ENCODE peak calls at places on chromosomes 5 and 9, in ten cellular contexts. H, J, A, B, Q, Z, W, E, X and K are unnamed samples. For H3K27me3, the result is how much of the 10 kb centered on the place peaks cover.

GRCh38 chr9:91560301-91560700 is 136.7 kb upstream of the NFIL3 start:
- DNase-seq in B (no peak), J (no peak), X (no peak), Z (no peak), H (no peak), W (no peak), E (no peak), Q (no peak), A (no peak), K (no peak)

GRCh38 chr9:14466429-14466818 is 152.5 kb upstream of the NFIB start:
- DNase-seq in J (no peak), H (no peak), B (no peak), E (no peak), W (no peak), A (no peak), Q (no peak), X (no peak), Z (no peak), K (no peak)

GRCh38 chr5:76715734-76716455 is at the start of gene F2R:
- DNase-seq in J (peak), Z (peak), B (peak), E (peak), X (peak), W (no peak), Q (peak), H (no peak), A (no peak), K (peak)

GRCh38 chr5:103883143-103883542 is 320.6 kb upstream of the NUDT12 start:
- DNase-seq in W (no peak), J (no peak), H (no peak), Q (no peak), X (no peak), Z (no peak), A (no peak), B (no peak), E (no peak), K (no peak)

GRCh38 chr5:116651653-116652052 is 77.0 kb upstream of the SEMA6A start:
- DNase-seq in Z (no peak), A (no peak), J (no peak), Q (no peak), B (no peak), E (no peak), W (no peak), X (no peak), H (no peak), K (no peak)

GRCh38 chr5:138467711-138468132 is 2.4 kb downstream of the EGR1 start:
- DNase-seq in B (no peak), H (no peak), A (peak), Q (no peak), X (no peak), Z (no peak), J (no peak), E (no peak), W (no peak), K (no peak)

GRCh38 chr9:133701321-133701980 is 36.7 kb downstream of the SARDH start:
- DNase-seq in E (no peak), H (no peak), B (no peak), W (no peak), Z (peak), J (no peak), A (no peak), X (peak), Q (no peak), K (no peak)

GRCh38 chr5:151181818-151182217 is 24.2 kb upstream of the ANXA6 start:
- DNase-seq in W (no peak), B (no peak), A (no peak), X (no peak), E (no peak), H (no peak), Z (no peak), J (no peak), Q (no peak), K (no peak)

GRCh38 chr9:92723299-92723625 is 41.4 kb downstream of the BICD2 start:
- DNase-seq in A (no peak), Q (no peak), J (peak), Z (no peak), W (no peak), X (no peak), B (no peak), H (peak), E (no peak), K (no peak)

GRCh38 chr9:135982499-135983264 is 21.5 kb upstream of the UBAC1 start:
- DNase-seq in B (no peak), H (no peak), A (no peak), J (no peak), W (no peak), Z (no peak), Q (no peak), X (peak), E (no peak), K (no peak)

GRCh38 chr9:133700861-133701320 is 37.3 kb downstream of the SARDH start:
- DNase-seq in E (no peak), B (no peak), W (no peak), Q (no peak), H (no peak), J (no peak), X (no peak), A (no peak), Z (no peak), K (no peak)

GRCh38 chr9:113582698-113583200 is 119.2 kb downstream of the RGS3 start:
- DNase-seq in B (no peak), J (no peak), Q (no peak), H (no peak), A (no peak), Z (peak), X (no peak), W (no peak), E (no peak), K (no peak)

GRCh38 chr9:113583511-113584470 is 120.3 kb downstream of the RGS3 start:
- DNase-seq in J (no peak), Z (peak), Q (no peak), W (no peak), H (no peak), X (peak), E (no peak), B (no peak), A (no peak), K (no peak)

GRCh38 chr9:113580041-113580953 is 116.8 kb downstream of the RGS3 start:
- DNase-seq in Z (peak), H (peak), J (no peak), X (peak), E (no peak), B (peak), A (no peak), Q (peak), W (no peak), K (peak)

GRCh38 chr9:113580954-113581311 is 117.4 kb downstream of the RGS3 start:
- DNase-seq in H (no peak), B (no peak), J (no peak), W (no peak), A (no peak), E (no peak), X (no peak), Q (no peak), Z (no peak), K (no peak)

DNA sequence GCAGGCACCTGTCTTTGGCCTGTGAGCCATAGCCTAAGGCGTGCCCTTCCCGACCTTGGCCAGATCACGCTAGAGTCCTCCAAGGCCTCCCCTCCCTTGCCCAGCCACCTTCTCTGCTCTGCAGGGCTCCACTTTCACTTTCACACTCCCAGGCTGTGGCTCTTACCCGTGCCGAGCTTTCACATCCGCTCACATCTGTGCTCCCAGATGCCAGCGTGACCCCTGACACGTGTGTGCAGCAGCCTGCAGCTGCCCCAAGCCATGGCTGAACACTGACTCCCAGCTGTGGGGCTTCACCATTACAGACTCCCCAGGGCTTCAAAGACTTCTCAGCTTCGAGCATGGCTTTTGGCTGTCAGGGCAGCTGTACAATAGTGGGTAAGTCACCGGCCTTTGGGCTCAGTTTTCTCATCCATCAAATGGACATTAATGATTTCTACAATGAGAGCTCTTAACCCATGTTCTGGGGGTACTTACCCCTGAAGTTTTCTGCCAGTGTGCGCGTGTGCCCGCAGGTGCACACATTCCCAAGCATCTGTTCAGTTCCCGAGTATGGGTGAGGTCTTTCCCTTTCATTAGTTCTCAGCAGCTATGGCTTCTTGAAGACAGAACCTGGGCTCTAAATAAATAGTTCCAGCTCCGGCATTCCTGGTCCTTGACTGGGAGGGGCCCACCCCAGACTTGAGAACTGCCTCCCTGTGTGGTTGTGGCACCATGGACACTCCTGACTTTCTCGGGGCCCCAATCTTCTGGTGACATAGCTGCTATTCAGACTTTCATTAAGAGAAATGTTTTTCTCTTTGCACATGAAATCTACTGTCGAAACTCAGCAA is 118.6 kb downstream of the RGS3 start:
- DNase-seq in J (peak), X (peak), H (peak), A (no peak), E (no peak), Q (peak), B (peak), Z (peak), W (no peak), K (peak)
- TF ChIP-seq CTCF in J (peak), X (no peak), H (peak), A (peak), E (no peak), Q (no peak), B (peak), Z (peak), W (no peak), K (peak)

GRCh38 chr9:34249274-34249673 is 70.4 kb downstream of the UBAP1 start:
- DNase-seq in B (no peak), A (no peak), E (no peak), Q (no peak), X (no peak), J (no peak), H (no peak), Z (no peak), W (no peak), K (no peak)
- H3K27ac ChIP-seq in B (peak), A (no peak), E (no peak), Q (no peak), X (no peak), J (no peak), H (no peak), Z (no peak), W (no peak), K (no peak)

GRCh38 chr9:130942679-130943078 is 3.6 kb upstream of the FIBCD1 start:
- DNase-seq in X (no peak), H (no peak), Q (no peak), Z (no peak), J (no peak), W (no peak), E (no peak), B (no peak), A (no peak), K (no peak)

GRCh38 chr9:130943780-130944179 is 4.7 kb upstream of the FIBCD1 start:
- DNase-seq in J (no peak), Z (no peak), Q (no peak), E (no peak), W (no peak), B (no peak), H (no peak), A (no peak), X (peak), K (no peak)

GRCh38 chr9:130943226-130943625 is 4.2 kb upstream of the FIBCD1 start:
- DNase-seq in A (no peak), Z (no peak), W (no peak), H (no peak), E (no peak), X (peak), J (no peak), B (no peak), Q (no peak), K (no peak)

GRCh38 chr9:130940693-130941576 is 1.9 kb upstream of the FIBCD1 start:
- DNase-seq in W (peak), B (peak), Q (peak), A (no peak), E (peak), J (peak), Z (peak), X (peak), H (peak), K (peak)

GRCh38 chr9:130942084-130942483 is 3.0 kb upstream of the FIBCD1 start:
- DNase-seq in J (no peak), B (no peak), H (no peak), A (no peak), X (peak), Q (no peak), Z (no peak), W (no peak), E (no peak), K (no peak)
- H3K27me3 ChIP-seq in J (under half), B (under half), H (under half), A (under half), X (half or more), Q (under half), Z (under half), W (under half), E (half or more), K (under half)

DNA sequence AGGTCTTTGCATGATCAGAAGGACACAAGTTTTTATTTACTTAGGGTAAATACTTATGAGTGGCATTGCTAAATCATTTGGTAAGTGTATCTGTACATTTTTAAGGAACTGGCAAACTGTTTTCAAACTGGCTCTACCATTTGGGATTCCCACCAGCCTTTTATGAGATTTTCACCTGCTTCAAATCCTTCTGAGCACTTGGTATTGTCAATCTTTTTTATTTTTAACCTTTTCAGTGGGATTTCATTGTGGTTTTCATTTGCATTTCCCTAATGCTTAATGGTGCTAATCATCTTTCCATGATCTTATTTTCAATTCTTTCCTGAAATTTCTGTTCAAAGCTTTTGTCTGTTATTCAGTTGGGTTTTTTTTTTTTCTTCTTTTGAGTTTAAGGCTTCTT is 475.6 kb downstream of the MAN2A1 start:
- DNase-seq in J (no peak), Q (no peak), E (no peak), B (no peak), X (no peak), A (no peak), H (no peak), W (no peak), Z (no peak), K (no peak)
- TF ChIP-seq CTCF in J (no peak), Q (no peak), E (no peak), B (no peak), X (no peak), A (no peak), H (no peak), W (no peak), Z (no peak), K (no peak)

GRCh38 chr9:38385896-38386295 is 6.6 kb upstream of the ALDH1B1 start:
- DNase-seq in H (no peak), Z (no peak), X (no peak), A (no peak), Q (no peak), J (no peak), W (no peak), B (no peak), E (no peak), K (no peak)
- H3K27ac ChIP-seq in H (no peak), Z (no peak), X (no peak), A (no peak), Q (no peak), J (no peak), W (no peak), B (peak), E (no peak), K (peak)

GRCh38 chr9:137231313-137232039 is 775 bp downstream of the SLC34A3 start:
- DNase-seq in Z (no peak), H (no peak), X (no peak), A (no peak), J (no peak), B (no peak), Q (no peak), W (no peak), E (no peak), K (no peak)

GRCh38 chr9:137229903-137230719 is 590 bp upstream of the SLC34A3 start:
- DNase-seq in Q (peak), B (no peak), X (no peak), Z (no peak), A (no peak), E (no peak), H (no peak), W (no peak), J (no peak), K (no peak)

GRCh38 chr9:137228968-137229896 is 1.5 kb upstream of the SLC34A3 start:
- DNase-seq in Z (no peak), Q (no peak), J (no peak), X (no peak), W (no peak), A (no peak), E (no peak), H (no peak), B (no peak), K (no peak)

GRCh38 chr9:137232101-137232500 is 1.4 kb downstream of the SLC34A3 start:
- DNase-seq in J (no peak), Q (no peak), B (no peak), X (no peak), Z (no peak), H (no peak), W (no peak), E (no peak), A (no peak), K (no peak)

DNA sequence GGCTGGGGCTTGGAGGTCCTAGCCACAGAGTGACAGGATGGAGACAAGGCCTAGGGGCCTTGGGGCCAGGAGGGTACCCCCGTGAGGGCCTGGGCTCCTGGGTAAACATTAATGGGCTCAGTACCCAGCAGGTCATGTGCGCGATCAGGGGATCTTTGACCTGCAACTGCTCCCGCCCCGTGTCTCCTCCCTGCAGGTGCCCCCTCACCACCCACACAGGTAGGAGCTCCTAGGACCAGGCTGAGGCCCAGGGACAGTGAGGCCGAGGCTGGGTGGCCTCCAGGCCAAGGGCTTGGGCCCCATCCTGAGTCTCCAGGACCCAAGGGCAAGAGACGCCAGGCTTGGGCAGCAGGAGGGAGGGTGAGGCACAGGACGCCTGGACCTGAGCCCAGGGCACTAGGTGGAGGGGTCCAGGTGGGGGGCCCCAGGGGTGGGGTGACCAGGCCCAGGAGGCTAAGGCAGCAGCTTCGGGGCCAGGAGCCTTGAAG is at the start of gene SLC34A3:
- DNase-seq in J (no peak), H (no peak), Q (no peak), A (no peak), Z (no peak), W (no peak), B (no peak), X (no peak), E (no peak), K (no peak)
- H3K27me3 ChIP-seq in J (under half), H (under half), Q (under half), A (under half), Z (under half), W (under half), B (under half), X (half or more), E (under half), K (half or more)

GRCh38 chr5:923473-923873 is 30.8 kb downstream of the TRIP13 start:
- DNase-seq in W (peak), Z (peak), E (peak), X (peak), H (peak), A (peak), Q (peak), J (peak), B (peak), K (peak)

GRCh38 chr5:929596-929995 is 36.9 kb downstream of the TRIP13 start:
- DNase-seq in E (no peak), Z (no peak), Q (no peak), B (no peak), H (no peak), A (no peak), W (no peak), X (no peak), J (no peak), K (no peak)

GRCh38 chr5:927172-928015 is 34.7 kb downstream of the TRIP13 start:
- DNase-seq in H (no peak), Q (no peak), E (no peak), X (no peak), J (no peak), Z (no peak), W (no peak), B (no peak), A (no peak), K (no peak)

GRCh38 chr5:922745-923472 is 30.2 kb downstream of the TRIP13 start:
- DNase-seq in J (no peak), X (no peak), Q (no peak), E (no peak), A (no peak), H (no peak), Z (no peak), W (no peak), B (no peak), K (peak)

DNA sequence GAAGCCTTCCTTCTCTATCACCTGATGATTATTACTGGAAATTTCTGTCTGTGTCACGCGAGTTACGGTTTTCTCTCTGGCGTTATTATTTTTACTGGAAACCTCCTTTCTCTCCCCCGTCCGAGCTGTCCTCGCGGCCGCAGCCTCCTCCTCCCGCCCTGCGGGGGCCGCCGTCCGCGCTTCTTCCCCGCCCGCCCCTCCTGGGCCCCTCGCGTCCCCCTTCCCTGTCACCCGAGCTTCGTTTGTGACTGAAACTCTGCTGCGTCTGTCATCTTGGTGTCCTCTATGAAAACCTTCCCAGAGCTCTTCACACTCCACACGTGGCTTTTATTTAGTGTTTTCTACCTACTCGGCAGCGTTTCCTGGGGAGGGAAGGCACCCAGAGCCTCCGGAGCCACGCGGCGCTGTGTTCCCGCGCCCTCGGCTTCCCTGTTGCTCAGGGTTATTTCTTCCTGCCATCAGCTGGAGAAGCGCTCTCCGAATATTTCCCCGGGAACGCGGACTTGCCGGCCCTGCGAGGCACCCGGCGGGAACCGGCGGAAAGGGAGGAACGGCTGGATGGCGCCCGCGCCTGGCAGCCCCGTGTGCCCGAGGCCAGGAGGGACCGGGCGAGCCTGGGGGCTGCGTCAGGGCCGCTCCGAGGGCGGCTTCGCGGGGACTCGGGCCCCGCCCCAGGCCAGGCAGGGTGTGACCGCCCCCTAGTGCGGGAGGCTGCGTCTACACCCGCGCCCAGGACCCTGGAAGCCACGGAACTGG is 33.9 kb downstream of the TRIP13 start:
- DNase-seq in W (no peak), Q (no peak), J (peak), X (no peak), A (no peak), E (peak), H (no peak), B (peak), Z (peak), K (no peak)
- TF ChIP-seq CTCF in W (no peak), Q (no peak), J (peak), X (no peak), A (peak), E (peak), H (no peak), B (no peak), Z (no peak), K (no peak)

GRCh38 chr5:177369050-177369912 is 11.6 kb downstream of the RGS14 start:
- DNase-seq in A (no peak), W (no peak), Z (no peak), X (peak), B (no peak), H (no peak), J (no peak), E (peak), Q (no peak), K (no peak)

GRCh38 chr5:177371120-177371537 is 13.1 kb upstream of the SLC34A1 start:
- DNase-seq in J (no peak), Q (no peak), H (no peak), B (no peak), Z (no peak), E (no peak), W (no peak), X (no peak), A (no peak), K (no peak)

GRCh38 chr5:177369913-177370487 is 12.3 kb downstream of the RGS14 start:
- DNase-seq in J (no peak), Z (no peak), B (no peak), A (no peak), H (no peak), W (no peak), X (no peak), E (no peak), Q (no peak), K (no peak)

GRCh38 chr5:177371705-177372533 is 12.3 kb upstream of the SLC34A1 start:
- DNase-seq in Q (no peak), B (no peak), W (no peak), X (no peak), A (no peak), J (no peak), E (no peak), H (no peak), Z (no peak), K (no peak)

GRCh38 chr5:177370488-177371119 is 12.9 kb downstream of the RGS14 start:
- DNase-seq in J (peak), Q (peak), A (peak), E (peak), H (peak), B (peak), X (peak), Z (peak), W (peak), K (peak)
- H3K27ac ChIP-seq in J (no peak), Q (no peak), A (no peak), E (no peak), H (peak), B (peak), X (peak), Z (no peak), W (peak), K (no peak)